ENCODE peak calls at places on chromosomes 11 and 22, in six cellular contexts. B, V, U, F, D and T are unnamed samples. For H3K36me3, the result is how much of the 10 kb centered on the place peaks cover.

GRCh38 chr22:37082251-37082650 is 27.3 kb downstream of the TMPRSS6 start:
- DNase-seq in B (no peak), V (no peak), U (no peak), F (no peak), D (peak), T (no peak)

GRCh38 chr22:34070051-34070450 is 149.8 kb upstream of the LARGE1 start:
- DNase-seq in B (no peak), V (no peak), U (no peak), F (no peak), D (no peak), T (no peak)

GRCh38 chr11:2903672-2904011 is 18.1 kb upstream of the CDKN1C start:
- DNase-seq in B (no peak), V (no peak), U (no peak), F (no peak), D (no peak), T (no peak)

GRCh38 chr11:126339073-126339865 is 16.2 kb upstream of the ST3GAL4 start:
- DNase-seq in B (no peak), V (no peak), U (no peak), F (no peak), D (peak), T (no peak)

GRCh38 chr11:8914661-8915018 is 3.7 kb downstream of the AKIP1 start:
- DNase-seq in B (no peak), V (no peak), U (no peak), F (no peak), D (no peak), T (no peak)

GRCh38 chr11:115759622-115760527 is 255.7 kb upstream of the CADM1 start:
- DNase-seq in B (peak), V (peak), U (peak), F (no peak), D (no peak), T (no peak)

GRCh38 chr11:126430581-126431320 is 75.3 kb downstream of the ST3GAL4 start:
- DNase-seq in B (no peak), V (no peak), U (no peak), F (no peak), D (peak), T (no peak)

GRCh38 chr11:84022221-84022620 is 736.1 kb upstream of the CCDC90B start:
- DNase-seq in B (no peak), V (peak), U (no peak), F (no peak), D (no peak), T (no peak)

GRCh38 chr11:120586072-120586471 is 74.5 kb downstream of the GRIK4 start:
- DNase-seq in B (no peak), V (no peak), U (no peak), F (no peak), D (no peak), T (no peak)

GRCh38 chr22:24244144-24244787 is 616 bp downstream of the GGT5 start:
- DNase-seq in B (no peak), V (no peak), U (no peak), F (no peak), D (peak), T (no peak)

GRCh38 chr11:119130662-119131061 is 9.3 kb downstream of the HINFP start:
- DNase-seq in B (no peak), V (no peak), U (no peak), F (no peak), D (peak), T (no peak)

GRCh38 chr22:41772198-41772597 is 28.3 kb upstream of the CCDC134 start:
- DNase-seq in B (no peak), V (no peak), U (no peak), F (no peak), D (no peak), T (no peak)

GRCh38 chr22:47034076-47034808 is 271.8 kb downstream of the TBC1D22A start:
- DNase-seq in B (peak), V (no peak), U (no peak), F (no peak), D (no peak), T (no peak)

GRCh38 chr11:94926698-94927237 is 46.6 kb downstream of the CWC15 start:
- DNase-seq in B (peak), V (no peak), U (peak), F (no peak), D (peak), T (peak)

GRCh38 chr11:87251560-87251959 is 213.8 kb downstream of the TMEM135 start:
- DNase-seq in B (no peak), V (no peak), U (no peak), F (no peak), D (peak), T (no peak)

GRCh38 chr11:82043316-82043715 is 690.3 kb downstream of the FAM181B start:
- DNase-seq in B (no peak), V (no peak), U (no peak), F (no peak), D (no peak), T (no peak)

GRCh38 chr22:41260871-41261270 is 20.1 kb upstream of the CHADL start:
- DNase-seq in B (no peak), V (no peak), U (peak), F (no peak), D (no peak), T (no peak)

GRCh38 chr11:130634981-130635473 is 186.6 kb downstream of the ADAMTS15 start:
- DNase-seq in B (no peak), V (no peak), U (no peak), F (no peak), D (peak), T (no peak)

GRCh38 chr11:34728609-34729008 is 107.7 kb downstream of the EHF start:
- DNase-seq in B (no peak), V (no peak), U (no peak), F (no peak), D (no peak), T (no peak)

GRCh38 chr11:128290106-128290840 is 297.1 kb downstream of the ETS1 start:
- DNase-seq in B (peak), V (peak), U (peak), F (peak), D (peak), T (peak)

GRCh38 chr22:25141994-25142620 is 57.6 kb upstream of the CRYBB3 start:
- DNase-seq in B (no peak), V (peak), U (no peak), F (no peak), D (no peak), T (no peak)

GRCh38 chr11:78332872-78333271 is 84.7 kb downstream of the GAB2 start:
- DNase-seq in B (no peak), V (no peak), U (no peak), F (no peak), D (no peak), T (no peak)

GRCh38 chr22:23053051-23053707 is 17.1 kb upstream of the GNAZ start:
- DNase-seq in B (no peak), V (no peak), U (no peak), F (no peak), D (no peak), T (no peak)

GRCh38 chr22:30877662-30878515 is 90.7 kb downstream of the MORC2 start:
- DNase-seq in B (no peak), V (no peak), U (no peak), F (no peak), D (no peak), T (no peak)

GRCh38 chr11:1075341-1075911 is 752 bp downstream of the MUC2 start:
- DNase-seq in B (peak), V (no peak), U (peak), F (no peak), D (no peak), T (no peak)
- TF ChIP-seq CTCF in B (no peak), V (no peak), U (no peak), F (no peak), D (no peak), T (no peak)

DNA sequence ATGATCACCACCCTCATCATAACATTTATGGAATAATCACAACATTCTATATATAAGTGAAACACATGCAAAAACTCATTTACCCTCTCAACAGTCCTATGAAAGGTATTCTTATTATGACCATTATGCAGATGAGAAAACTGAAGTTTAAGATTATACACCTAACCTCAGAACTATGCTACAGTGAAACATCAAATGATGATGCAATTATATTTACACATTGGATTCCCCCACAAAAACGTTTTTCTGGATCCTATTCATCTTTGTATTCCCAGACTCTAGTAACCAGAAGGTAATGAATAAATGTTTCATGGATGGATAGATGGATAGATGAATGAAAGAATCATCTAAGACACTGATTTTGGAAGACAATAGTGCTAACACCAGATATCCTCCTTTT is 54.8 kb downstream of the TCP11L1 start:
- DNase-seq in B (no peak), V (no peak), U (no peak), F (no peak), D (no peak), T (no peak)
- H3K36me3 ChIP-seq in B (under half), V (under half), U (half or more), F (under half), D (under half), T (under half)

GRCh38 chr11:29452131-29452530 is 564.7 kb downstream of the KCNA4 start:
- DNase-seq in B (no peak), V (no peak), U (no peak), F (no peak), D (peak), T (no peak)

GRCh38 chr11:29449280-29450074 is 567.4 kb downstream of the KCNA4 start:
- DNase-seq in B (no peak), V (no peak), U (no peak), F (no peak), D (no peak), T (no peak)

GRCh38 chr11:29447821-29448220 is 569.0 kb downstream of the KCNA4 start:
- DNase-seq in B (no peak), V (no peak), U (no peak), F (no peak), D (no peak), T (no peak)

GRCh38 chr11:29446132-29446531 is 570.7 kb downstream of the KCNA4 start:
- DNase-seq in B (no peak), V (no peak), U (no peak), F (no peak), D (no peak), T (no peak)

GRCh38 chr11:29448246-29448877 is 568.5 kb downstream of the KCNA4 start:
- DNase-seq in B (no peak), V (peak), U (no peak), F (peak), D (peak), T (no peak)
- TF ChIP-seq CTCF in B (peak), V (peak), U (peak), F (no peak), D (peak), T (peak)

GRCh38 chr11:116876656-116877055 is 39.2 kb upstream of the APOA1 start:
- DNase-seq in B (no peak), V (no peak), U (no peak), F (no peak), D (no peak), T (no peak)
- H3K36me3 ChIP-seq in B (under half), V (under half), U (under half), F (under half), D (under half), T (under half)

GRCh38 chr22:48943567-48944432 is 883.9 kb downstream of the BRD1 start:
- DNase-seq in B (no peak), V (peak), U (no peak), F (no peak), D (no peak), T (no peak)
- TF ChIP-seq CTCF in B (no peak), V (peak), U (peak), F (peak), D (no peak), T (no peak)

GRCh38 chr11:71443736-71444410 is 4.3 kb downstream of the DHCR7 start:
- DNase-seq in B (no peak), V (no peak), U (no peak), F (no peak), D (no peak), T (no peak)

GRCh38 chr11:71446942-71447688 is 1.1 kb downstream of the DHCR7 start:
- DNase-seq in B (no peak), V (peak), U (no peak), F (no peak), D (peak), T (no peak)

GRCh38 chr11:71444811-71445210 is 3.4 kb downstream of the DHCR7 start:
- DNase-seq in B (no peak), V (no peak), U (no peak), F (no peak), D (no peak), T (no peak)

GRCh38 chr11:71447791-71448256 is 369 bp downstream of the DHCR7 start:
- DNase-seq in B (no peak), V (peak), U (no peak), F (no peak), D (no peak), T (no peak)

GRCh38 chr11:71446150-71446549 is 2.0 kb downstream of the DHCR7 start:
- DNase-seq in B (no peak), V (no peak), U (no peak), F (no peak), D (no peak), T (no peak)
- H3K36me3 ChIP-seq in B (under half), V (under half), U (under half), F (under half), D (under half), T (under half)